ENCODE peak calls at places on chromosomes 5 and 9, in six cellular contexts. One of them, this sample, is unnamed.

GRCh38 chr9:16521868-16522381 is 348.5 kb downstream of the BNC2 start:
- DNase-seq in ovary: no peak
- DNase-seq in suprapubic skin: no peak
- DNase-seq in Peyer's patch: no peak
- DNase-seq in stomach: no peak
- DNase-seq in adrenal gland: no peak
- DNase-seq in this sample: peak

GRCh38 chr9:92501671-92502393 is 19.5 kb upstream of the ASPN start:
- DNase-seq in ovary: no peak
- DNase-seq in suprapubic skin: no peak
- DNase-seq in stomach: peak
- DNase-seq in adrenal gland: no peak
- DNase-seq in Peyer's patch: no peak
- DNase-seq in this sample: peak

GRCh38 chr9:9790216-9790872 is 822.5 kb downstream of the PTPRD start:
- DNase-seq in adrenal gland: peak
- DNase-seq in stomach: no peak
- DNase-seq in Peyer's patch: no peak
- DNase-seq in suprapubic skin: no peak
- DNase-seq in ovary: peak
- DNase-seq in this sample: no peak

GRCh38 chr5:1293997-1294838 is 650 bp downstream of the TERT start:
- DNase-seq in adrenal gland: no peak
- DNase-seq in Peyer's patch: no peak
- DNase-seq in suprapubic skin: peak
- DNase-seq in ovary: no peak
- DNase-seq in stomach: peak
- DNase-seq in this sample: peak

GRCh38 chr5:103132684-103133083 is 12.6 kb downstream of the PPIP5K2 start:
- DNase-seq in ovary: no peak
- DNase-seq in stomach: no peak
- DNase-seq in adrenal gland: no peak
- DNase-seq in suprapubic skin: no peak
- DNase-seq in Peyer's patch: no peak
- DNase-seq in this sample: no peak

GRCh38 chr9:69579749-69580581 is 92.2 kb downstream of the APBA1 start:
- DNase-seq in stomach: no peak
- DNase-seq in adrenal gland: no peak
- DNase-seq in Peyer's patch: no peak
- DNase-seq in suprapubic skin: no peak
- DNase-seq in ovary: no peak
- DNase-seq in this sample: no peak

GRCh38 chr9:19032411-19032810 is 598 bp downstream of the SAXO1 start:
- DNase-seq in suprapubic skin: no peak
- DNase-seq in Peyer's patch: no peak
- DNase-seq in adrenal gland: no peak
- DNase-seq in ovary: peak
- DNase-seq in stomach: no peak
- DNase-seq in this sample: no peak

GRCh38 chr5:34930527-34930844 is 1.1 kb downstream of the DNAJC21 start:
- DNase-seq in suprapubic skin: no peak
- DNase-seq in adrenal gland: no peak
- DNase-seq in stomach: no peak
- DNase-seq in Peyer's patch: no peak
- DNase-seq in ovary: no peak
- DNase-seq in this sample: no peak

GRCh38 chr5:80192507-80193241 is 63.2 kb downstream of the SERINC5 start:
- DNase-seq in suprapubic skin: no peak
- DNase-seq in stomach: no peak
- DNase-seq in ovary: peak
- DNase-seq in adrenal gland: peak
- DNase-seq in Peyer's patch: no peak
- DNase-seq in this sample: peak

GRCh38 chr5:124628721-124629596 is 117.5 kb downstream of the ZNF608 start:
- DNase-seq in Peyer's patch: no peak
- DNase-seq in suprapubic skin: no peak
- DNase-seq in ovary: no peak
- DNase-seq in stomach: no peak
- DNase-seq in adrenal gland: peak
- DNase-seq in this sample: peak

GRCh38 chr5:167574381-167574780 is 717.1 kb upstream of the WWC1 start:
- DNase-seq in Peyer's patch: no peak
- DNase-seq in adrenal gland: no peak
- DNase-seq in ovary: no peak
- DNase-seq in stomach: no peak
- DNase-seq in suprapubic skin: no peak
- DNase-seq in this sample: no peak

GRCh38 chr9:135078361-135078821 is 9.1 kb upstream of the OLFM1 start:
- DNase-seq in ovary: no peak
- DNase-seq in Peyer's patch: no peak
- DNase-seq in adrenal gland: peak
- DNase-seq in suprapubic skin: peak
- DNase-seq in stomach: peak
- DNase-seq in this sample: peak

GRCh38 chr5:8581047-8581446 is 712.1 kb downstream of the MTRR start:
- DNase-seq in suprapubic skin: no peak
- DNase-seq in ovary: no peak
- DNase-seq in Peyer's patch: no peak
- DNase-seq in stomach: no peak
- DNase-seq in adrenal gland: no peak
- DNase-seq in this sample: no peak

GRCh38 chr5:91119941-91120850 is 262.9 kb downstream of the ARRDC3 start:
- DNase-seq in suprapubic skin: no peak
- DNase-seq in Peyer's patch: no peak
- DNase-seq in stomach: no peak
- DNase-seq in adrenal gland: no peak
- DNase-seq in ovary: peak
- DNase-seq in this sample: peak

GRCh38 chr9:94874316-94874715 is 147.8 kb downstream of the AOPEP start:
- DNase-seq in Peyer's patch: no peak
- DNase-seq in ovary: no peak
- DNase-seq in adrenal gland: no peak
- DNase-seq in suprapubic skin: no peak
- DNase-seq in stomach: no peak
- DNase-seq in this sample: no peak

GRCh38 chr9:108850293-108850897 is 5.4 kb downstream of the ACTL7B start:
- DNase-seq in Peyer's patch: no peak
- DNase-seq in stomach: no peak
- DNase-seq in suprapubic skin: no peak
- DNase-seq in adrenal gland: no peak
- DNase-seq in ovary: no peak
- DNase-seq in this sample: no peak
- TF ChIP-seq POLR2A in Peyer's patch: no peak
- TF ChIP-seq POLR2A in stomach: no peak
- TF ChIP-seq POLR2A in suprapubic skin: no peak
- TF ChIP-seq POLR2A in adrenal gland: no peak
- TF ChIP-seq POLR2A in ovary: no peak
- TF ChIP-seq POLR2A in this sample: no peak

GRCh38 chr5:73485715-73486114 is 12.5 kb upstream of the BTF3 start:
- DNase-seq in stomach: no peak
- DNase-seq in Peyer's patch: no peak
- DNase-seq in suprapubic skin: no peak
- DNase-seq in ovary: no peak
- DNase-seq in adrenal gland: no peak
- DNase-seq in this sample: no peak

GRCh38 chr5:73484511-73484910 is 13.7 kb upstream of the BTF3 start:
- DNase-seq in stomach: no peak
- DNase-seq in suprapubic skin: no peak
- DNase-seq in Peyer's patch: no peak
- DNase-seq in ovary: no peak
- DNase-seq in adrenal gland: no peak
- DNase-seq in this sample: no peak

GRCh38 chr5:73488806-73489205 is 9.4 kb upstream of the BTF3 start:
- DNase-seq in adrenal gland: no peak
- DNase-seq in ovary: no peak
- DNase-seq in Peyer's patch: no peak
- DNase-seq in stomach: no peak
- DNase-seq in suprapubic skin: no peak
- DNase-seq in this sample: no peak

GRCh38 chr5:73487815-73488214 is 10.4 kb upstream of the BTF3 start:
- DNase-seq in Peyer's patch: no peak
- DNase-seq in stomach: no peak
- DNase-seq in ovary: no peak
- DNase-seq in adrenal gland: no peak
- DNase-seq in suprapubic skin: no peak
- DNase-seq in this sample: no peak

GRCh38 chr5:73486119-73486899 is 11.9 kb upstream of the BTF3 start:
- DNase-seq in adrenal gland: no peak
- DNase-seq in Peyer's patch: no peak
- DNase-seq in suprapubic skin: no peak
- DNase-seq in stomach: no peak
- DNase-seq in ovary: no peak
- DNase-seq in this sample: no peak
- TF ChIP-seq CTCF in adrenal gland: no peak
- TF ChIP-seq CTCF in Peyer's patch: no peak
- TF ChIP-seq CTCF in suprapubic skin: no peak
- TF ChIP-seq CTCF in stomach: no peak
- TF ChIP-seq CTCF in ovary: no peak
- TF ChIP-seq CTCF in this sample: no peak

GRCh38 chr9:127444283-127444920 is 6.8 kb downstream of the RPL12 start:
- DNase-seq in ovary: no peak
- DNase-seq in adrenal gland: no peak
- DNase-seq in stomach: no peak
- DNase-seq in Peyer's patch: no peak
- DNase-seq in suprapubic skin: no peak
- DNase-seq in this sample: no peak

GRCh38 chr9:127445851-127446719 is 5.1 kb downstream of the RPL12 start:
- DNase-seq in suprapubic skin: no peak
- DNase-seq in stomach: no peak
- DNase-seq in ovary: no peak
- DNase-seq in Peyer's patch: no peak
- DNase-seq in adrenal gland: no peak
- DNase-seq in this sample: no peak

GRCh38 chr9:127447416-127448111 is 3.6 kb downstream of the RPL12 start:
- DNase-seq in adrenal gland: no peak
- DNase-seq in suprapubic skin: no peak
- DNase-seq in Peyer's patch: no peak
- DNase-seq in ovary: no peak
- DNase-seq in stomach: no peak
- DNase-seq in this sample: no peak

GRCh38 chr9:127446720-127447415 is 4.3 kb downstream of the RPL12 start:
- DNase-seq in Peyer's patch: no peak
- DNase-seq in adrenal gland: no peak
- DNase-seq in stomach: no peak
- DNase-seq in ovary: no peak
- DNase-seq in suprapubic skin: no peak
- DNase-seq in this sample: no peak

GRCh38 chr9:127444921-127445850 is 6.0 kb downstream of the RPL12 start:
- DNase-seq in stomach: no peak
- DNase-seq in adrenal gland: no peak
- DNase-seq in Peyer's patch: no peak
- DNase-seq in suprapubic skin: no peak
- DNase-seq in ovary: no peak
- DNase-seq in this sample: no peak
- TF ChIP-seq POLR2A in stomach: no peak
- TF ChIP-seq POLR2A in adrenal gland: no peak
- TF ChIP-seq POLR2A in Peyer's patch: no peak
- TF ChIP-seq POLR2A in suprapubic skin: no peak
- TF ChIP-seq POLR2A in ovary: no peak
- TF ChIP-seq POLR2A in this sample: no peak

DNA sequence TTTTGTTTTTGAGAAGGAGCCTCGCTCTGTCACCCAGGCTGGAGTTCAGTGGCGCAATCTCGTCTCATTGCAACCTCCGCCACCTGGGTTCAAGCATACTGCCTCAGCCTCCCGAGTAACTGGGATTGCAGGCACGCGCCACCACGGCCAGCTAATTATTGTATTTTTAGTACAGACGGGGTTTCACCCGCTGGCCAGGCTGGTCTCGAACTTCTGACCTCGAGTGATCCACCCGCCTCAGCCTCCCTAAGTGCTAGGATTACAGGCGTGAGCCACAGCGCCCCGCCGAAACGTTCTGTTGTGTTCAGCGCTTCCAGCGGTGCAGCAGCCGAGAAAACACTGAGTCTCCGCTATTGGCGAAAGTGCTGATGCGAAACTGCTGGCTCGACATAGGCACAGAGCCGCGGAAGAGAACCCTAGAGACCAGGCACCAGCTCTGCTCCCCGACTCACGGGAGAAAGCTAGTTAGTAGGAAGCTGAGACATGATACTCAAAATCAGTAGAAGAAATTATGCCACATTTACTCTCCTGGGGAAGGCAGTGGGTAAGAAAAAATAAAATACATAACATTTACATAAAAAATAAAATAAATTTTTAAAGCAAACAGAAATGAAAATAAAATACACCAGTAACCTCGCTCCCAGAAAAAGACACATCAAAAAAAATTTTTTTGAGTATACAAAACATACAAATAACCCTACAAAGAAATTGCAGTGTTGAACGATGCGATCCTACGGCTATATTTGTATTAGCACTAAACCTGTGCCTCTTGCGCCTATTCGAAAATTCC is 31.6 kb downstream of the ANXA2R start:
- DNase-seq in Peyer's patch: peak
- DNase-seq in suprapubic skin: peak
- DNase-seq in adrenal gland: peak
- DNase-seq in ovary: peak
- DNase-seq in stomach: peak
- DNase-seq in this sample: peak
- TF ChIP-seq CTCF in Peyer's patch: no peak
- TF ChIP-seq CTCF in suprapubic skin: no peak
- TF ChIP-seq CTCF in adrenal gland: no peak
- TF ChIP-seq CTCF in ovary: peak
- TF ChIP-seq CTCF in stomach: no peak
- TF ChIP-seq CTCF in this sample: no peak

DNA sequence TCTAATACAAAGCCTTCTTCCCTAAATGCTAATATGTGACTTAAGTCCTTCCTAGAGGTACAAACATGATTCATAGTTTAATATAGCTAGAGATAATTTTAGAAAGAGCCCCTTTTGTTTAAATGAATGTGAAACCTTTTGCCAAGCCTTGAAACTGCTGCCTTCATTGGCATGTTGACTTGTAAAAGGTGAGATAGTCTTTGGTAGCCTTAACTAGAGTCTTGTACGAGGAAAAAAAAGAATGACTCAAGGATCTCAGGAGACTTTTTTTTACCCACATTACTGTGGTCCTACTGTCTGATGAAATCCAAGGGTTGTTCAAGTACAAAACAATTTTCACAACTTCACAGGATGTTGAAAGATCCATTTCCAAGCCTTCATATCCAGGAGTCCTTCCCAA is 61.2 kb upstream of the FST start:
- DNase-seq in suprapubic skin: no peak
- DNase-seq in Peyer's patch: no peak
- DNase-seq in adrenal gland: no peak
- DNase-seq in ovary: no peak
- DNase-seq in stomach: no peak
- DNase-seq in this sample: no peak
- TF ChIP-seq POLR2A in suprapubic skin: no peak
- TF ChIP-seq POLR2A in Peyer's patch: no peak
- TF ChIP-seq POLR2A in adrenal gland: no peak
- TF ChIP-seq POLR2A in ovary: no peak
- TF ChIP-seq POLR2A in stomach: no peak
- TF ChIP-seq POLR2A in this sample: no peak

DNA sequence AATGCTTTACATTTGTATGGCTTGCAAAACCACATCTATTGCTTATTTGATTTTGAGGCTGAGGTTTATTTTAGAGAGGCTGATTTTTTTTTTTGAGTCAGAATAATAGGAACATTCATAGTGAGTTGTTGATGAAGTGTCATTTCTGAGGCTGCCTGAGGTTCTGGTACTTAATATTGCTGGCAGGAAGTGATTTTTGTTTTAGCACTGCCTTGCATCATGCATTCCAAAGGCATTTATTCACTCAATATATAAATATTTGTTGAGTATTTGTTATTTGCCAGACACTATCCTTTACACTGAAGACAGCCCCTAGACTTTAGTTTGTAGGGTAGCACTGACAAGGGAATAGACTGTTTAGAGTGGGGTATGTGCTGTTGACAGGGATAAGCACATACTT is 2.7 kb downstream of the RNF20 start:
- DNase-seq in Peyer's patch: no peak
- DNase-seq in stomach: no peak
- DNase-seq in ovary: no peak
- DNase-seq in suprapubic skin: no peak
- DNase-seq in adrenal gland: no peak
- DNase-seq in this sample: no peak
- TF ChIP-seq CTCF in Peyer's patch: no peak
- TF ChIP-seq CTCF in stomach: no peak
- TF ChIP-seq CTCF in ovary: no peak
- TF ChIP-seq CTCF in suprapubic skin: no peak
- TF ChIP-seq CTCF in adrenal gland: no peak
- TF ChIP-seq CTCF in this sample: no peak